ENCODE peak calls at places on chromosomes 13 and 19, in four cellular contexts. One of them, this sample, is unnamed.

GRCh38 chr19:7636691-7637373 is at the start of gene STXBP2:
- DNase-seq in hepatocyte: peak
- DNase-seq in AG08395: peak
- DNase-seq in NCI-H2081: peak
- DNase-seq in this sample: peak

GRCh38 chr13:27631665-27632064 is 10.0 kb downstream of the POLR1D start:
- DNase-seq in hepatocyte: no peak
- DNase-seq in AG08395: no peak
- DNase-seq in NCI-H2081: no peak
- DNase-seq in this sample: no peak

GRCh38 chr19:8611890-8612806 is 1.6 kb upstream of the ADAMTS10 start:
- DNase-seq in hepatocyte: peak
- DNase-seq in AG08395: peak
- DNase-seq in NCI-H2081: no peak
- DNase-seq in this sample: no peak

GRCh38 chr13:113029487-113030258 is 60.7 kb downstream of the MCF2L start:
- DNase-seq in hepatocyte: peak
- DNase-seq in AG08395: peak
- DNase-seq in NCI-H2081: peak
- DNase-seq in this sample: no peak

GRCh38 chr13:92806215-92806614 is 420.4 kb upstream of the GPC6 start:
- DNase-seq in hepatocyte: no peak
- DNase-seq in AG08395: peak
- DNase-seq in NCI-H2081: no peak
- DNase-seq in this sample: no peak

GRCh38 chr13:109755551-109755950 is 30.8 kb downstream of the IRS2 start:
- DNase-seq in hepatocyte: no peak
- DNase-seq in AG08395: no peak
- DNase-seq in NCI-H2081: no peak
- DNase-seq in this sample: no peak

GRCh38 chr19:9847087-9847671 is 12.1 kb downstream of the PIN1 start:
- DNase-seq in hepatocyte: peak
- DNase-seq in AG08395: peak
- DNase-seq in NCI-H2081: no peak
- DNase-seq in this sample: no peak

GRCh38 chr19:54294539-54294938 is 13.6 kb upstream of the LILRB2 start:
- DNase-seq in hepatocyte: no peak
- DNase-seq in AG08395: no peak
- DNase-seq in NCI-H2081: no peak
- DNase-seq in this sample: no peak